ENCODE peak calls at places on chromosomes 3 and 15, in seven cellular contexts. Z is suprapubic skin, G is body of pancreas, R is SK-N-SH, N is GM20000, T is fibroblast of mammary gland, K is epithelial cell of esophagus. D is an unnamed sample.
A peak's percentile ranks its signal among the peaks of the same experiment; 100 is the strongest.

GRCh38 chr3:169391672-169392071 is 271.8 kb downstream of the MECOM start:
- DNase-seq in R (peak; percentile 10), Z (no peak), T (no peak), G (no peak), N (no peak), K (no peak), D (no peak)

GRCh38 chr3:144590854-144591253 is 619.2 kb downstream of the DIPK2A start:
- DNase-seq in K (peak; percentile 5), G (no peak), T (peak; percentile 78), N (no peak), Z (no peak), R (no peak), D (no peak)

GRCh38 chr3:13963137-13963886 is 83.4 kb upstream of the WNT7A start:
- DNase-seq in Z (no peak), N (no peak), T (no peak), R (no peak), G (no peak), K (peak; percentile 1), D (no peak)

GRCh38 chr15:51227967-51228783 is 110.2 kb downstream of the CYP19A1 start:
- DNase-seq in K (peak; percentile 68), N (peak; percentile 76), G (no peak), T (peak; percentile 96), R (no peak), Z (no peak), D (peak; percentile 76)

GRCh38 chr3:131543714-131544113 is 40.9 kb upstream of the MRPL3 start:
- DNase-seq in R (no peak), N (no peak), G (peak; percentile 90), K (peak; percentile 71), T (peak; percentile 98), Z (no peak), D (no peak)

GRCh38 chr3:173399001-173399400 is 1.5 kb downstream of the NLGN1 start:
- DNase-seq in Z (no peak), R (no peak), G (no peak), K (no peak), N (no peak), T (no peak), D (no peak)

GRCh38 chr3:107271787-107272387 is 105.4 kb upstream of the CCDC54 start:
- DNase-seq in T (peak; percentile 63), R (peak; percentile 36), G (no peak), K (peak; percentile 48), N (peak; percentile 34), Z (no peak), D (peak; percentile 17)

GRCh38 chr3:196641278-196642058 is 2.0 kb downstream of the NRROS start:
- DNase-seq in T (no peak), K (no peak), R (no peak), G (no peak), N (no peak), Z (no peak), D (no peak)

GRCh38 chr15:31171731-31172130 is 70.2 kb upstream of the TRPM1 start:
- DNase-seq in K (no peak), N (no peak), R (no peak), Z (no peak), G (no peak), T (no peak), D (no peak)

GRCh38 chr15:71411538-71412482 is 296.5 kb downstream of the THSD4 start:
- DNase-seq in G (peak; percentile 19), K (no peak), Z (no peak), R (no peak), N (no peak), T (no peak), D (no peak)

GRCh38 chr15:70357453-70357852 is 259.7 kb upstream of the TLE3 start:
- DNase-seq in R (no peak), K (no peak), N (no peak), G (no peak), T (no peak), Z (no peak), D (no peak)

GRCh38 chr3:27976933-27977332 is 254.8 kb upstream of the EOMES start:
- DNase-seq in N (no peak), Z (no peak), K (peak; percentile 91), R (no peak), G (no peak), T (peak; percentile 91), D (no peak)

GRCh38 chr15:75821946-75822345 is 21.3 kb upstream of the UBE2Q2 start:
- DNase-seq in R (no peak), G (no peak), K (peak; percentile 69), Z (no peak), N (no peak), T (no peak), D (no peak)

GRCh38 chr3:157226173-157226847 is 66.4 kb upstream of the CCNL1 start:
- DNase-seq in K (peak; percentile 4), R (no peak), T (peak; percentile 53), G (no peak), Z (no peak), N (peak; percentile 19), D (no peak)

GRCh38 chr15:69209661-69210060 is 49.2 kb downstream of the GLCE start:
- DNase-seq in R (no peak), N (no peak), Z (no peak), G (no peak), K (no peak), T (no peak), D (no peak)

GRCh38 chr15:67930720-67931119 is 90.9 kb upstream of the RNU6-1 start:
- DNase-seq in N (no peak), Z (no peak), K (no peak), R (no peak), G (no peak), T (no peak), D (no peak)

GRCh38 chr15:41881550-41881924 is 12.3 kb downstream of the SPTBN5 start:
- DNase-seq in N (no peak), K (no peak), Z (no peak), G (no peak), T (no peak), R (no peak), D (no peak)

GRCh38 chr15:67199391-67199790 is 55.1 kb downstream of the AAGAB start:
- DNase-seq in K (no peak), T (peak; percentile 45), N (no peak), Z (no peak), G (no peak), R (no peak), D (no peak)

DNA sequence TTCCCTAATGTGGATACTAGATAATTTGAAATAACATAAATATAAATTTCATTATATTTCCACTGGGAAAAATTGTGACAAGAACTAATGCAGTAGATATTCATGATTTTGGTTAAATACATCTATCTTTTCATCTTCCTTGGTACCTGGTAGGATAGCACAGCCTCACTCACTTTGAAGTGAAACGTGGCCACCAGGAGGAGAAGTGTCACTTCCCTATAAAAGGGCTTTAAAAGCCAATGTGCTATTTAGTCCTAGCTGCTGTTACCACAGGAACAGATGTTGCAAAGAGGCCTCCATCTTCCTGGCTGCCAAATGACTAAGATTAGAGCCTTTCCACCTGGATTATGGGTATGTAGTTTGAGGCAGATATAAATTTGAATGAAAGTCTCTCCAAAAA is 140.0 kb downstream of the PLOD2 start:
- DNase-seq in Z (no peak), R (no peak), N (no peak), K (no peak), G (no peak), T (peak; percentile 5), D (no peak)
- TF ChIP-seq CTCF in Z (no peak), R (no peak), N (no peak), K (no peak), G (no peak), T (no peak), D (no peak)

GRCh38 chr3:30310251-30310954 is 296.0 kb upstream of the TGFBR2 start:
- DNase-seq in G (no peak), T (peak; percentile 63), R (no peak), Z (no peak), K (no peak), N (no peak), D (no peak)
- TF ChIP-seq CTCF in G (no peak), T (no peak), R (no peak), Z (no peak), K (no peak), N (no peak), D (no peak)

DNA sequence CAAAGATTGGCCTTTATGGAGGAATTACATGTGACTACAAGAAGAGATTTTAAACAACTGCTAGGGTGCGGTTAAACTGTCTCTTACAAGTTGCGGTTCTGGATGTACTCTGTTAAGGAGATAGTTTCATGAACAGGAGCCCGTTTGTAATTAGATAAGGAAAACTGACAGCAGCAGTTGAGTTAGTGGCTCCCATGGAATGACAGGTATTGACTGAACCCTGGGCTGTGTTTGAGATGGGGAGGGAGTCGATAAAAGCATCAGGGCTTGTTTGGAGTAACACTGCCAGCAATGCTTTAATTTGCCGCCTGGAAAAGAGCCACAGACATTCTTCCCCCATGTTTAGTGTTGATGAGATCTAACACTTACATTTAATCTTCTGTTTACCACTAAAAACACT is 139.9 kb downstream of the ROBO2 start:
- DNase-seq in N (no peak), K (no peak), G (no peak), Z (no peak), T (no peak), R (no peak), D (no peak)
- TF ChIP-seq CTCF in N (no peak), K (no peak), G (no peak), Z (no peak), T (no peak), R (no peak), D (no peak)

GRCh38 chr3:16808393-16809107 is 76.2 kb upstream of the PLCL2 start:
- DNase-seq in R (no peak), T (peak; percentile 58), Z (no peak), K (no peak), G (no peak), N (no peak), D (no peak)
- TF ChIP-seq CTCF in R (no peak), T (peak; percentile 6), Z (no peak), K (no peak), G (no peak), N (no peak), D (no peak)

GRCh38 chr3:78659386-78659987 is 1108.3 kb downstream of the ROBO1 start:
- DNase-seq in T (peak; percentile 62), K (peak; percentile 60), G (no peak), Z (no peak), R (peak; percentile 21), N (peak; percentile 7), D (peak; percentile 11)
- TF ChIP-seq CTCF in T (peak; percentile 50), K (peak; percentile 51), G (peak; percentile 62), Z (peak; percentile 43), R (peak; percentile 76), N (no peak), D (peak; percentile 24)

GRCh38 chr15:60829416-60829815 is 350.5 kb upstream of the ICE2 start:
- DNase-seq in T (peak; percentile 87), K (no peak), Z (no peak), N (no peak), G (no peak), R (no peak), D (no peak)
- TF ChIP-seq CTCF in T (peak; percentile 22), K (no peak), Z (no peak), N (no peak), G (no peak), R (no peak), D (no peak)

GRCh38 chr3:64909011-64909410 is 221.2 kb upstream of the ADAMTS9 start:
- DNase-seq in G (no peak), N (no peak), K (no peak), T (no peak), Z (no peak), R (no peak), D (no peak)
- TF ChIP-seq CTCF in G (no peak), N (no peak), K (no peak), T (no peak), Z (no peak), R (no peak), D (no peak)

GRCh38 chr3:33884204-33884561 is 85.8 kb downstream of the PDCD6IP start:
- DNase-seq in G (no peak), R (no peak), N (no peak), K (no peak), T (peak; percentile 59), Z (no peak), D (no peak)
- TF ChIP-seq CTCF in G (no peak), R (no peak), N (no peak), K (no peak), T (peak; percentile 58), Z (no peak), D (peak; percentile 21)